ENCODE peak calls at places on chromosomes 4 and X, in seven cellular contexts. U, B, X, W, D, M and I are unnamed samples.

GRCh38 chr4:77994194-77994721 is 62.9 kb upstream of the FRAS1 start:
- DNase-seq in U (peak; percentile 78), B (peak; percentile 67), X (peak; percentile 39), W (peak; percentile 93), D (peak; percentile 72), M (peak; percentile 70), I (peak; percentile 56)

GRCh38 chr4:119543794-119544193 is 84.8 kb downstream of the PDE5A start:
- DNase-seq in U (no peak), B (no peak), X (no peak), W (no peak), D (no peak), M (no peak), I (no peak)

GRCh38 chrX:11137543-11138139 is 26.5 kb downstream of the HCCS start:
- DNase-seq in U (no peak), B (no peak), X (no peak), W (peak; percentile 4), D (peak; percentile 85), M (peak; percentile 43), I (peak; percentile 52)

GRCh38 chrX:119625843-119626242 is 19.6 kb upstream of the NKRF start:
- DNase-seq in U (no peak), B (no peak), X (no peak), W (no peak), D (no peak), M (no peak), I (no peak)

GRCh38 chr4:110505440-110505839 is 29.5 kb downstream of the ENPEP start:
- DNase-seq in U (no peak), B (no peak), X (no peak), W (no peak), D (no peak), M (no peak), I (no peak)

GRCh38 chrX:133749370-133749769 is 236.0 kb downstream of the GPC3 start:
- DNase-seq in U (no peak), B (no peak), X (no peak), W (no peak), D (no peak), M (no peak), I (no peak)

GRCh38 chr4:38138363-38138762 is 178.2 kb downstream of the PTTG2 start:
- DNase-seq in U (no peak), B (no peak), X (no peak), W (no peak), D (no peak), M (no peak), I (no peak)

GRCh38 chr4:52664479-52664878 is 5.4 kb upstream of the USP46 start:
- DNase-seq in U (no peak), B (no peak), X (no peak), W (no peak), D (no peak), M (no peak), I (no peak)

DNA sequence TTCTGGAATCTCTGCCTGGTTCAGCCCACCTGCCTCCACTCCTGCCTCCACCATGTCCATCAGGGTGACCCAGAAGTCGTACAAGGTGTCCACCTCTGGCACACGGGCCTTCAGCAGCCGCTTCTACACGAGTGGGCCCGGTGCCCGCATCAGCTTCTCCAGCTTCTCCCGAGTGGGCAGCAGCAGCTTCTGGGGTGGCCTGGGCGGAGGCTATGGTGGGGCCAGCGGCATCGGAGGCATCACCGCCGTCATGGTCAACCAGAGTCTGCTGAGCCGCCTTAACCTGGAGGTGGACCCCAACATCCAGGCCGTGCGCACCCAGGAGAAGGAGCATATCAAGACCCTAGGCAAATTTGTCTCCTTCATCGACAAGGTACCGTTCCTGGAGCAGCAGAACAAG is 28.4 kb upstream of the GABRA3 start:
- DNase-seq in U (no peak), B (no peak), X (no peak), W (no peak), D (no peak), M (no peak), I (no peak)
- H3K79me1 ChIP-seq in U (no peaks in the 10 kb centered on the region), B (no peaks in the 10 kb centered on the region), X (no peaks in the 10 kb centered on the region), W (no peaks in the 10 kb centered on the region), D (no peaks in the 10 kb centered on the region), M (no peaks in the 10 kb centered on the region), I (no peaks in the 10 kb centered on the region)

GRCh38 chr4:538542-539142 is 37.5 kb downstream of the TMEM271 start:
- DNase-seq in U (no peak), B (no peak), X (no peak), W (no peak), D (no peak), M (no peak), I (no peak)
- H3K79me1 ChIP-seq in U (no peaks in the 10 kb centered on the region), B (peaks cover 2% of the 10 kb centered on the region), X (no peaks in the 10 kb centered on the region), W (no peaks in the 10 kb centered on the region), D (no peaks in the 10 kb centered on the region), M (peaks cover 2% of the 10 kb centered on the region), I (no peaks in the 10 kb centered on the region)

GRCh38 chr4:154911608-154912098 is 130.6 kb downstream of the RBM46 start:
- DNase-seq in U (no peak), B (no peak), X (no peak), W (no peak), D (no peak), M (no peak), I (no peak)
- H3K79me1 ChIP-seq in U (no peaks in the 10 kb centered on the region), B (no peaks in the 10 kb centered on the region), X (no peaks in the 10 kb centered on the region), W (no peaks in the 10 kb centered on the region), D (no peaks in the 10 kb centered on the region), M (no peaks in the 10 kb centered on the region), I (no peaks in the 10 kb centered on the region)

GRCh38 chrX:1599791-1600405 is 8.5 kb downstream of the AKAP17A start:
- DNase-seq in U (no peak), B (no peak), X (no peak), W (no peak), D (no peak), M (no peak), I (no peak)
- H3K79me1 ChIP-seq in U (peaks cover 9% of the 10 kb centered on the region), B (peaks cover 37% of the 10 kb centered on the region), X (peaks cover 22% of the 10 kb centered on the region), W (peaks cover 24% of the 10 kb centered on the region), D (no peaks in the 10 kb centered on the region), M (peaks cover 50% of the 10 kb centered on the region), I (peaks cover 19% of the 10 kb centered on the region)